ENCODE peak calls at places on chromosomes 7 and 10, in seven cellular contexts. L is Peyer's patch, K is esophagus muscularis mucosa, G is body of pancreas, Y is tibial nerve, N is vagina, H is A549. E is an unnamed sample.
A peak's percentile ranks its signal among the peaks of the same experiment; 100 is the strongest.

GRCh38 chr7:94657771-94658693 is 2.1 kb upstream of the SGCE start:
- DNase-seq in L (peak; percentile 93), K (peak; percentile 95), G (peak; percentile 98), Y (peak; percentile 70), N (no peak), H (peak; percentile 36), E (peak; percentile 98)

GRCh38 chr7:100465702-100466311 is 1.7 kb upstream of the SPACDR start:
- DNase-seq in L (no peak), K (no peak), G (peak; percentile 93), Y (no peak), N (no peak), H (peak; percentile 58), E (peak; percentile 74)

GRCh38 chr7:22235134-22235533 is 121.8 kb downstream of the RAPGEF5 start:
- DNase-seq in L (no peak), K (no peak), G (no peak), Y (no peak), N (no peak), H (no peak), E (no peak)

GRCh38 chr7:65827366-65827765 is 45.5 kb upstream of the VKORC1L1 start:
- DNase-seq in L (no peak), K (no peak), G (no peak), Y (no peak), N (no peak), H (no peak), E (no peak)

GRCh38 chr10:77428776-77429395 is 208.7 kb downstream of the KCNMA1 start:
- DNase-seq in L (no peak), K (no peak), G (peak; percentile 70), Y (peak; percentile 25), N (no peak), H (peak; percentile 48), E (peak; percentile 43)

GRCh38 chr7:119664601-119665000 is 608.4 kb upstream of the KCND2 start:
- DNase-seq in L (no peak), K (no peak), G (no peak), Y (no peak), N (no peak), H (no peak), E (no peak)

GRCh38 chr7:300546-301290 is 10.7 kb downstream of the FOXL3 start:
- DNase-seq in L (no peak), K (no peak), G (no peak), Y (no peak), N (no peak), H (no peak), E (no peak)

GRCh38 chr10:11473128-11473760 is 138.2 kb downstream of the USP6NL start:
- DNase-seq in L (no peak), K (no peak), G (no peak), Y (no peak), N (no peak), H (no peak), E (no peak)

GRCh38 chr7:44213206-44213871 is 12.6 kb downstream of the YKT6 start:
- DNase-seq in L (no peak), K (no peak), G (no peak), Y (no peak), N (no peak), H (no peak), E (no peak)

GRCh38 chr7:133753513-133753912 is 373.6 kb upstream of the LRGUK start:
- DNase-seq in L (no peak), K (no peak), G (no peak), Y (no peak), N (no peak), H (no peak), E (no peak)

GRCh38 chr10:132397671-132398565 is 918 bp downstream of the PWWP2B start:
- DNase-seq in L (peak; percentile 82), K (no peak), G (peak; percentile 80), Y (no peak), N (no peak), H (no peak), E (peak; percentile 79)

GRCh38 chr7:142355328-142355727 is 97.5 kb upstream of the PRSS58 start:
- DNase-seq in L (no peak), K (no peak), G (no peak), Y (no peak), N (no peak), H (no peak), E (no peak)

GRCh38 chr7:139914306-139914747 is 85.3 kb downstream of the TBXAS1 start:
- DNase-seq in L (no peak), K (no peak), G (no peak), Y (no peak), N (no peak), H (no peak), E (no peak)

GRCh38 chr10:110562348-110562747 is 5.1 kb upstream of the SMC3 start:
- DNase-seq in L (no peak), K (no peak), G (no peak), Y (no peak), N (no peak), H (no peak), E (no peak)

GRCh38 chr10:58950618-58951017 is 225.8 kb upstream of the PHYHIPL start:
- DNase-seq in L (no peak), K (no peak), G (no peak), Y (no peak), N (no peak), H (peak; percentile 17), E (no peak)

GRCh38 chr10:63630085-63630927 is 109.1 kb downstream of the REEP3 start:
- DNase-seq in L (peak; percentile 80), K (peak; percentile 96), G (peak; percentile 95), Y (peak; percentile 81), N (no peak), H (peak; percentile 84), E (peak; percentile 96)
- TF ChIP-seq POLR2A in L (peak; percentile 72), K (peak; percentile 22), G (peak; percentile 85), Y (peak; percentile 41), N (no peak), H (peak; percentile 43), E (peak; percentile 85)

GRCh38 chr7:151235091-151235787 is 3.0 kb downstream of the CHPF2 start:
- DNase-seq in L (no peak), K (no peak), G (no peak), Y (no peak), N (no peak), H (no peak), E (no peak)

GRCh38 chr7:151232272-151233110 is at the start of gene CHPF2:
- DNase-seq in L (peak; percentile 92), K (peak; percentile 97), G (peak; percentile 92), Y (peak; percentile 82), N (no peak), H (peak; percentile 98), E (peak; percentile 95)

GRCh38 chr7:151231964-151232271 is 365 bp upstream of the CHPF2 start:
- DNase-seq in L (no peak), K (no peak), G (no peak), Y (no peak), N (no peak), H (no peak), E (no peak)

GRCh38 chr7:151233804-151234203 is 1.5 kb downstream of the CHPF2 start:
- DNase-seq in L (no peak), K (no peak), G (no peak), Y (no peak), N (no peak), H (no peak), E (no peak)

GRCh38 chr7:151233111-151233701 is 923 bp downstream of the CHPF2 start:
- DNase-seq in L (peak; percentile 37), K (no peak), G (peak; percentile 54), Y (no peak), N (no peak), H (peak; percentile 72), E (no peak)
- TF ChIP-seq POLR2A in L (no peak), K (no peak), G (no peak), Y (no peak), N (no peak), H (no peak), E (no peak)

GRCh38 chr7:154998481-154998880 is 4.4 kb downstream of the PAXIP1 start:
- DNase-seq in L (peak; percentile 92), K (no peak), G (no peak), Y (no peak), N (no peak), H (no peak), E (no peak)

GRCh38 chr7:155000795-155001194 is 2.1 kb downstream of the PAXIP1 start:
- DNase-seq in L (no peak), K (no peak), G (peak; percentile 18), Y (no peak), N (no peak), H (no peak), E (no peak)

GRCh38 chr7:155003215-155003999 is 483 bp upstream of the PAXIP1 start:
- DNase-seq in L (peak; percentile 73), K (no peak), G (peak; percentile 84), Y (peak; percentile 51), N (no peak), H (peak; percentile 85), E (peak; percentile 87)

GRCh38 chr7:155001756-155002410 is 1.0 kb downstream of the PAXIP1 start:
- DNase-seq in L (no peak), K (no peak), G (no peak), Y (no peak), N (no peak), H (peak; percentile 26), E (no peak)

DNA sequence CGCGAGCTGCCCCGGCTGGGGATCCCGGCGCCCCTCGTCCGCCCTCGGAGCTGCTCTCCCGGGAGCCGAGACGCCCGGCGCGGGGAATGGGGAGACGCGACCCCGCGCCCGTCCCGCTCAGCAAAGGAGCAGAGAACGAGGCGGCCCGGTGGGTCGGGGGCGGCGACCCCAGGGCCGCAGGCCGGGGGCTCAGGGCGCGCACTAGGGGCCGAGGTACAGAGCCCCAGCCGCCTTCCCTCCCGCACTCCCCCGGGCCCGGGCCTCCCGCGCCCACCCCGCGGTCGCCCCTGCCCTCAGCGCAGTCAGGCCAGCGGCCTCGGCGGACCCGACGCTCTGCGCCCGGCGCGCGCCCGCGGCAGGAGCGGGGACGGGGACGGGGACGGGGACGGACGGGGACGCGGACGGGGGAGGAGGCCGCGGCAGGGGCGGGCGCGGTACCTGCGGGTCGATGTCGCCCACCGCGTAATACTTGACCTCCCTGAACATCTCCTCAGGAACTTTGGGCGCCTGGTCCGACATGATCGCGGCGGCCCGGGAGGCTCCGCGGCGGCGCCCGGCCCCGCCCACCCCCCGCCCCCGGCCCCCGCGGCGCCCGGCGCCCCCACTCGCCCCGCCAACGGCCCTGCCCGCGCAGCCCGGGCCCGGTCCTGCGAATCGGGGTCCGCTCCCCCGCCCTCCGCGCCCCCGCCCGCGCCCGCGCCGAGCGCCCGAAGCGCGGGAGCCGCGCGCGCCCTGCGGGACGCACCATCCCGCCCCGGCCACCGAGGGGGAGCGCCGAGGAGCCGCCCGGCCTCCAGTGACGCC is at the start of gene PAXIP1:
- DNase-seq in L (peak; percentile 30), K (no peak), G (peak; percentile 43), Y (no peak), N (no peak), H (peak; percentile 24), E (peak; percentile 66)
- TF ChIP-seq POLR2A in L (no peak), K (no peak), G (no peak), Y (no peak), N (no peak), H (peak; percentile 40), E (no peak)

GRCh38 chr10:6162589-6163356 is 40.0 kb upstream of the PFKFB3 start:
- DNase-seq in L (no peak), K (no peak), G (peak; percentile 40), Y (no peak), N (no peak), H (no peak), E (no peak)

GRCh38 chr10:6161913-6162312 is 40.8 kb upstream of the PFKFB3 start:
- DNase-seq in L (no peak), K (no peak), G (no peak), Y (no peak), N (no peak), H (no peak), E (no peak)

GRCh38 chr10:6163364-6164270 is 39.1 kb upstream of the PFKFB3 start:
- DNase-seq in L (peak; percentile 88), K (no peak), G (peak; percentile 92), Y (peak; percentile 71), N (no peak), H (peak; percentile 80), E (peak; percentile 93)

GRCh38 chr10:6165221-6165725 is 37.5 kb upstream of the PFKFB3 start:
- DNase-seq in L (no peak), K (no peak), G (no peak), Y (no peak), N (no peak), H (no peak), E (no peak)

GRCh38 chr10:6164271-6165095 is 38.2 kb upstream of the PFKFB3 start:
- DNase-seq in L (no peak), K (no peak), G (no peak), Y (no peak), N (no peak), H (no peak), E (no peak)
- TF ChIP-seq POLR2A in L (no peak), K (no peak), G (no peak), Y (no peak), N (no peak), H (no peak), E (no peak)

E was measured in right lobe of liver.